ENCODE peak calls at places on chromosomes 4 and X, in five cellular contexts. E, W, R, A and T are unnamed samples.

GRCh38 chrX:132017431-132018185 is 5.5 kb upstream of the STK26 start:
- DNase-seq in A (no peak), E (no peak), W (no peak), R (no peak), T (no peak)

GRCh38 chrX:130110379-130111219 is at the start of gene ELF4:
- DNase-seq in R (peak), W (no peak), E (peak), A (peak), T (peak)

GRCh38 chrX:68878977-68879376 is 50.2 kb downstream of the EFNB1 start:
- DNase-seq in R (no peak), A (no peak), W (no peak), E (no peak), T (no peak)

GRCh38 chrX:68672581-68673318 is 25.3 kb downstream of the STARD8 start:
- DNase-seq in A (no peak), W (no peak), R (no peak), E (no peak), T (peak)

GRCh38 chr4:153620352-153620751 is 63.7 kb upstream of the TLR2 start:
- DNase-seq in W (no peak), E (peak), R (no peak), A (no peak), T (no peak)

GRCh38 chr4:172514801-172515200 is 653.8 kb upstream of the GALNT7 start:
- DNase-seq in E (peak), W (no peak), A (no peak), R (peak), T (no peak)

GRCh38 chr4:23904639-23905061 is 14.8 kb upstream of the PPARGC1A start:
- DNase-seq in R (peak), W (no peak), A (no peak), E (no peak), T (no peak)

GRCh38 chr4:55524844-55525571 is 21.7 kb downstream of the CLOCK start:
- DNase-seq in A (no peak), W (no peak), R (peak), E (peak), T (no peak)

GRCh38 chr4:183059797-183060196 is 39.3 kb upstream of the WWC2 start:
- DNase-seq in A (no peak), E (no peak), R (no peak), W (no peak), T (no peak)

GRCh38 chrX:154460326-154460725 is 2.2 kb downstream of the PLXNA3 start:
- DNase-seq in A (no peak), R (no peak), E (no peak), W (no peak), T (no peak)

GRCh38 chr4:132923516-132923915 is 225.6 kb upstream of the PCDH10 start:
- DNase-seq in W (no peak), R (no peak), A (no peak), E (no peak), T (no peak)

GRCh38 chr4:24764305-24764704 is 31.1 kb upstream of the SOD3 start:
- DNase-seq in R (no peak), W (no peak), E (no peak), A (no peak), T (no peak)

GRCh38 chrX:34809096-34809495 is 133.5 kb upstream of the FAM47B start:
- DNase-seq in R (no peak), W (no peak), A (no peak), E (peak), T (no peak)

GRCh38 chr4:4479366-4479765 is 62.5 kb downstream of the STX18 start:
- DNase-seq in W (no peak), A (no peak), R (no peak), E (no peak), T (no peak)

GRCh38 chr4:4477796-4478195 is 64.1 kb downstream of the STX18 start:
- DNase-seq in W (no peak), E (no peak), R (peak), A (no peak), T (no peak)

GRCh38 chr4:4481394-4482000 is 60.4 kb downstream of the STX18 start:
- DNase-seq in W (no peak), A (no peak), E (peak), R (peak), T (no peak)

GRCh38 chr4:4480205-4480604 is 61.6 kb downstream of the STX18 start:
- DNase-seq in W (no peak), A (no peak), E (no peak), R (peak), T (no peak)

DNA sequence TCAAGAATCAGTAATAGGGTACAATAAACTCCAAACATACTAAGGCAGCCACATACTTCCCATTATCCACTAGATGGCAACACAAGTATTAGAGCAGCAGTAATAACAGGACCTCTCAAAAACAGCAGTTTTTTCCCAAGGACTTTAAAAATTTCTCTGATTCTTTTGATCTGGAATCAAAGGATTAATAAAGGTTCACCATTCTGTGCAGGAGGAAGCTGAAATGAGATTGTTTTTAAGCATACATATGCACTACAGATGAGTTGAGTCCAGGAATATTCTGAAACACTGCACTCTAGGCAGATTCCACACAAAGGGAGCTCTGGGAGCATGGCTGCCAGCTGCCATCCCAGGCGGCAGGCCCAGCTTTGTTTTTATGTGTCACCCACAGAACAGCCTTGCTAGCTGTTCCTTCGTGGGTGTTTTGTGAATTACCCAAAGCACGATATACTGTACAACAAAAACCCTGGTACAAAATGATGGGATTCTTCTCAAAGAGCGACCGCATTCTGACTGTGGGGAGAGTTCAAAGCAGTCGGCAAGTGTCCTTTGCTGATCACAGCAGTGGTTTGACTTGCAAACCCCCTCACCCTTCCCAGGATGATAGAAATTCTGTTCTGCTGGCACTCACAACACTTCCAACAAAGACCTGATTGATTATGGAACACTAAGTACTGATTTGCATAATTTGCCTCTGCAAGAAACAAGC is 61.0 kb downstream of the STX18 start:
- DNase-seq in A (no peak), W (no peak), R (peak), E (peak), T (no peak)
- TF ChIP-seq CTCF in A (peak), W (no peak), R (peak), E (peak), T (peak)

GRCh38 chr4:139596680-139597279 is 40.8 kb upstream of the SETD7 start:
- DNase-seq in A (no peak), E (no peak), R (no peak), W (no peak), T (no peak)

GRCh38 chr4:139599076-139599475 is 43.1 kb upstream of the SETD7 start:
- DNase-seq in E (no peak), W (no peak), A (no peak), R (no peak), T (no peak)

GRCh38 chr4:139595989-139596679 is 40.1 kb upstream of the SETD7 start:
- DNase-seq in E (no peak), R (peak), W (peak), A (peak), T (peak)

GRCh38 chr4:139600662-139601061 is 44.6 kb upstream of the SETD7 start:
- DNase-seq in E (no peak), W (no peak), A (no peak), R (no peak), T (no peak)

GRCh38 chr4:139599594-139600374 is 43.8 kb upstream of the SETD7 start:
- DNase-seq in A (no peak), W (no peak), E (peak), R (peak), T (no peak)
- H3K4me3 ChIP-seq in A (no peak), W (no peak), E (no peak), R (no peak), T (no peak)

GRCh38 chr4:7124643-7125442 is 57.0 kb upstream of the GRPEL1 start:
- DNase-seq in W (peak), A (peak), E (peak), R (peak), T (peak)
- TF ChIP-seq CTCF in W (no peak), A (no peak), E (peak), R (no peak), T (no peak)

GRCh38 chr4:40669504-40669903 is 39.8 kb upstream of the RBM47 start:
- DNase-seq in E (no peak), A (no peak), W (no peak), R (no peak), T (no peak)
- H3K4me3 ChIP-seq in E (no peak), A (no peak), W (no peak), R (no peak), T (no peak)

GRCh38 chr4:166165829-166166420 is 292.9 kb downstream of the TLL1 start:
- DNase-seq in R (peak), E (peak), W (no peak), A (no peak), T (no peak)
- TF ChIP-seq CTCF in R (peak), E (peak), W (no peak), A (peak), T (peak)

GRCh38 chr4:185838514-185839203 is 26.7 kb upstream of the SORBS2 start:
- DNase-seq in R (no peak), A (no peak), E (no peak), W (no peak), T (no peak)
- H3K4me3 ChIP-seq in R (no peak), A (no peak), E (no peak), W (no peak), T (no peak)

GRCh38 chr4:122930877-122931276 is 8.5 kb upstream of the NUDT6 start:
- DNase-seq in R (peak), A (no peak), W (no peak), E (peak), T (no peak)
- TF ChIP-seq CTCF in R (no peak), A (peak), W (no peak), E (peak), T (peak)

GRCh38 chrX:107935200-107935599 is 47.0 kb downstream of the TEX13B start:
- DNase-seq in E (peak), A (no peak), W (no peak), R (peak), T (no peak)
- H3K4me3 ChIP-seq in E (peak), A (no peak), W (no peak), R (no peak), T (no peak)

GRCh38 chrX:66635360-66635759 is 3.5 kb downstream of the EDA2R start:
- DNase-seq in W (no peak), A (no peak), R (peak), E (peak), T (no peak)

GRCh38 chrX:66632473-66632872 is 6.4 kb downstream of the EDA2R start:
- DNase-seq in E (no peak), W (no peak), A (no peak), R (peak), T (no peak)

GRCh38 chrX:66634272-66634671 is 4.6 kb downstream of the EDA2R start:
- DNase-seq in A (no peak), R (peak), E (no peak), W (no peak), T (no peak)

GRCh38 chrX:66632986-66633385 is 5.9 kb downstream of the EDA2R start:
- DNase-seq in W (no peak), A (no peak), R (peak), E (peak), T (no peak)

GRCh38 chrX:66633541-66633940 is 5.3 kb downstream of the EDA2R start:
- DNase-seq in E (peak), W (no peak), A (no peak), R (peak), T (no peak)
- TF ChIP-seq CTCF in E (no peak), W (no peak), A (no peak), R (no peak), T (no peak)